ENCODE peak calls at places on chromosome 14, in four cellular contexts. V, T, D and C are unnamed samples.

GRCh38 chr14:52067873-52068740 is 752 bp downstream of the NID2 start:
- DNase-seq in V (no peak), T (peak; percentile 65), D (peak; percentile 72), C (peak; percentile 32)

GRCh38 chr14:74655597-74656389 is 43.8 kb upstream of the LTBP2 start:
- DNase-seq in V (no peak), T (no peak), D (peak; percentile 78), C (no peak)

GRCh38 chr14:88168498-88169165 is 154.4 kb downstream of the KCNK10 start:
- DNase-seq in V (peak; percentile 26), T (peak; percentile 36), D (peak; percentile 21), C (peak; percentile 63)

GRCh38 chr14:55103005-55103640 is 25.9 kb upstream of the LGALS3 start:
- DNase-seq in V (peak; percentile 36), T (peak; percentile 62), D (peak; percentile 98), C (peak; percentile 59)

GRCh38 chr14:103889313-103890051 is 38.8 kb upstream of the TDRD9 start:
- DNase-seq in V (no peak), T (no peak), D (no peak), C (no peak)

GRCh38 chr14:33323979-33324378 is 385.3 kb downstream of the NPAS3 start:
- DNase-seq in V (no peak), T (peak; percentile 31), D (no peak), C (no peak)

GRCh38 chr14:96762650-96763049 is 34.5 kb upstream of the VRK1 start:
- DNase-seq in V (no peak), T (peak; percentile 84), D (peak; percentile 55), C (peak; percentile 71)

GRCh38 chr14:34075095-34075744 is 124.3 kb upstream of the EGLN3 start:
- DNase-seq in V (no peak), T (no peak), D (no peak), C (no peak)